ENCODE peak calls at places on chromosomes 16 and 17, in eight cellular contexts. Q is neural crest cell; Y is SHP77; R is NCI-H774; B is T47D; S is stimulated activated CD4-positive, alpha-beta T cell treated with anti-CD3 and anti-CD28 coated beads, Interleukin-12 subunit alpha, Interleukin-12 subunit beta, amount 100 ng/mL, for 48 hours; H is AG04450; U is T-helper 2 cell. L is an unnamed sample.

GRCh38 chr16:14465799-14466198 is 164.3 kb downstream of the PARN start:
- DNase-seq in Y (no peak), R (no peak), U (no peak), H (no peak), B (no peak), S (no peak), Q (no peak), L (no peak)

GRCh38 chr17:70074991-70075390 is at the start of gene KCNJ16:
- DNase-seq in Q (no peak), H (no peak), S (no peak), U (no peak), Y (no peak), B (no peak), R (peak), L (no peak)

GRCh38 chr17:73283841-73284282 is 22.2 kb upstream of the CPSF4L start:
- DNase-seq in Y (no peak), Q (peak), S (no peak), U (no peak), B (no peak), H (no peak), R (no peak), L (no peak)

GRCh38 chr16:79653337-79654000 is 52.9 kb upstream of the MAF start:
- DNase-seq in S (no peak), H (no peak), B (no peak), U (no peak), Y (no peak), Q (no peak), R (no peak), L (no peak)

GRCh38 chr17:62092784-62093183 is 27.7 kb upstream of the MED13 start:
- DNase-seq in R (no peak), Q (no peak), H (no peak), Y (no peak), U (no peak), S (no peak), B (no peak), L (no peak)

GRCh38 chr16:10213748-10214147 is 31.5 kb upstream of the GRIN2A start:
- DNase-seq in U (no peak), B (no peak), Y (no peak), R (no peak), S (no peak), H (no peak), Q (no peak), L (no peak)

GRCh38 chr17:18258356-18259038 is at the start of gene FLII:
- DNase-seq in B (peak), R (peak), Y (peak), U (peak), Q (peak), H (no peak), S (peak), L (no peak)

GRCh38 chr17:81483862-81484194 is 28.8 kb downstream of the ACTG1 start:
- DNase-seq in B (no peak), Y (no peak), S (no peak), Q (no peak), U (no peak), R (no peak), H (no peak), L (no peak)

GRCh38 chr16:75343311-75343710 is 90.0 kb downstream of the CFDP1 start:
- DNase-seq in Y (no peak), U (no peak), Q (no peak), R (no peak), B (no peak), H (no peak), S (no peak), L (no peak)

GRCh38 chr17:7988750-7989178 is 13.7 kb upstream of the GUCY2D start:
- DNase-seq in Q (peak), B (no peak), U (no peak), H (peak), S (peak), R (peak), Y (peak), L (peak)

GRCh38 chr17:6413073-6413472 is 21.8 kb downstream of the AIPL1 start:
- DNase-seq in R (peak), S (no peak), B (peak), Y (peak), Q (no peak), H (no peak), U (no peak), L (peak)

GRCh38 chr16:12113581-12114375 is 137.2 kb downstream of the SNX29 start:
- DNase-seq in B (no peak), H (no peak), S (no peak), Y (no peak), R (no peak), Q (no peak), U (no peak), L (no peak)

GRCh38 chr16:8590161-8590688 is at the start of gene TMEM114:
- DNase-seq in Q (no peak), U (no peak), H (no peak), R (no peak), S (no peak), B (no peak), Y (no peak), L (no peak)

GRCh38 chr17:77733576-77734296 is 224.8 kb upstream of the TNRC6C start:
- DNase-seq in Q (no peak), H (no peak), Y (peak), R (no peak), B (no peak), S (no peak), U (no peak), L (no peak)

GRCh38 chr17:8855477-8856204 is 11.8 kb downstream of the PIK3R6 start:
- DNase-seq in Y (no peak), S (no peak), B (no peak), R (no peak), U (no peak), Q (no peak), H (no peak), L (no peak)

GRCh38 chr17:79658811-79659207 is 48.0 kb upstream of the RBFOX3 start:
- DNase-seq in U (no peak), B (no peak), Y (peak), Q (peak), R (no peak), S (no peak), H (no peak), L (peak)

GRCh38 chr17:35972945-35973332 is 8.4 kb downstream of the CCL16 start:
- DNase-seq in S (no peak), B (no peak), U (no peak), R (no peak), Y (no peak), Q (no peak), H (no peak), L (no peak)

GRCh38 chr17:82019905-82020873 is 2.5 kb downstream of the CENPX start:
- DNase-seq in R (peak), S (peak), H (no peak), U (peak), Q (peak), Y (peak), B (peak), L (peak)

GRCh38 chr17:15957206-15957605 is 12.3 kb downstream of the ADORA2B start:
- DNase-seq in Y (no peak), B (no peak), R (no peak), U (no peak), Q (no peak), S (no peak), H (no peak), L (no peak)

GRCh38 chr16:9176547-9177418 is 85.3 kb downstream of the HAPSTR1 start:
- DNase-seq in H (no peak), U (no peak), S (no peak), Q (peak), R (no peak), B (no peak), Y (no peak), L (no peak)

GRCh38 chr17:41600318-41600717 is 12.2 kb downstream of the KRT16 start:
- DNase-seq in Q (no peak), H (no peak), U (no peak), Y (no peak), S (no peak), R (no peak), B (no peak), L (no peak)

GRCh38 chr16:89660146-89660545 is 2.5 kb downstream of the SPATA33 start:
- DNase-seq in R (no peak), Q (no peak), H (no peak), B (no peak), Y (no peak), S (no peak), U (no peak), L (no peak)

GRCh38 chr17:71600137-71600789 is 520.6 kb upstream of the SOX9 start:
- DNase-seq in H (no peak), B (no peak), Y (no peak), S (no peak), U (no peak), Q (no peak), R (no peak), L (no peak)

GRCh38 chr16:65964752-65965151 is 401.7 kb upstream of the CDH5 start:
- DNase-seq in Y (no peak), U (no peak), R (no peak), H (no peak), Q (no peak), S (no peak), B (no peak), L (no peak)

GRCh38 chr17:29855686-29856085 is 74.3 kb downstream of the SSH2 start:
- DNase-seq in Q (no peak), S (no peak), U (no peak), B (no peak), H (no peak), Y (no peak), R (no peak), L (no peak)

GRCh38 chr16:60686824-60687223 is 1349.4 kb downstream of the CDH8 start:
- DNase-seq in U (no peak), S (no peak), B (no peak), R (no peak), Y (no peak), Q (no peak), H (no peak), L (no peak)

GRCh38 chr17:32929588-32929987 is 1.6 kb downstream of the TMEM98 start:
- DNase-seq in S (no peak), B (no peak), R (no peak), Q (no peak), H (no peak), Y (no peak), U (no peak), L (no peak)

GRCh38 chr16:745739-746138 is 4.9 kb upstream of the CIAO3 start:
- DNase-seq in B (peak), U (no peak), Y (peak), H (no peak), R (no peak), Q (no peak), S (no peak), L (no peak)

GRCh38 chr17:45428050-45428953 is 4.4 kb downstream of the ARHGAP27 start:
- DNase-seq in U (peak), Y (peak), R (peak), B (peak), Q (peak), H (peak), S (peak), L (peak)

GRCh38 chr16:3570420-3571062 is 6.7 kb downstream of the NLRC3 start:
- DNase-seq in U (no peak), H (no peak), Y (no peak), Q (no peak), S (no peak), B (no peak), R (no peak), L (no peak)

GRCh38 chr16:11901091-11901490 is 14.7 kb downstream of the GSPT1 start:
- DNase-seq in Q (no peak), Y (no peak), S (no peak), H (no peak), R (no peak), U (no peak), B (no peak), L (no peak)

GRCh38 chr17:2087597-2088211 is 32.8 kb downstream of the HIC1 start:
- DNase-seq in S (no peak), B (no peak), H (no peak), U (no peak), Q (no peak), R (no peak), Y (no peak), L (no peak)

GRCh38 chr16:11621920-11622651 is 35.4 kb upstream of the LITAF start:
- DNase-seq in H (no peak), B (no peak), S (no peak), R (no peak), Q (no peak), Y (no peak), U (no peak), L (no peak)

GRCh38 chr17:74176546-74177001 is 26.9 kb upstream of the RPL38 start:
- DNase-seq in B (peak), Q (peak), U (no peak), H (no peak), Y (peak), S (peak), R (peak), L (peak)

GRCh38 chr16:84369938-84370627 is 1.7 kb downstream of the ATP2C2 start:
- DNase-seq in Q (no peak), B (peak), Y (no peak), S (no peak), R (no peak), H (no peak), U (no peak), L (peak)

GRCh38 chr16:78434401-78434800 is 334.9 kb downstream of the WWOX start:
- DNase-seq in R (no peak), B (no peak), U (no peak), Y (no peak), Q (no peak), S (no peak), H (no peak), L (no peak)

GRCh38 chr17:35244345-35245195 is 1.7 kb downstream of the SLFN5 start:
- DNase-seq in S (peak), U (peak), Y (no peak), H (no peak), Q (peak), B (no peak), R (no peak), L (peak)

GRCh38 chr16:8630205-8630953 is 8.9 kb downstream of the METTL22 start:
- DNase-seq in B (no peak), Y (no peak), S (no peak), U (no peak), R (no peak), Q (no peak), H (no peak), L (no peak)

GRCh38 chr16:69741519-69741918 is 13.2 kb downstream of the NOB1 start:
- DNase-seq in B (no peak), S (no peak), R (no peak), H (no peak), Y (no peak), Q (no peak), U (no peak), L (no peak)

GRCh38 chr17:32569171-32570080 is 82.6 kb downstream of the CDK5R1 start:
- DNase-seq in B (no peak), U (no peak), R (no peak), Y (no peak), H (no peak), S (no peak), Q (no peak), L (no peak)

L was measured in SW480.